ENCODE peak calls at places on chromosomes 6 and 20, in eight cellular contexts. K is endothelial cell of umbilical vein, L is endodermal cell, S is ovary, J is prostate gland, O is left ventricle myocardium inferior, H is iPS DF 6.9, U is IMR-90. M is an unnamed sample.
A peak's percentile ranks its signal among the peaks of the same experiment; 100 is the strongest.

GRCh38 chr6:15089569-15090144 is 156.2 kb upstream of the JARID2 start:
- DNase-seq in S (no peak), J (peak; percentile 80), U (no peak), H (no peak), O (no peak), L (no peak), K (no peak), M (no peak)

GRCh38 chr20:58023781-58024180 is 204.7 kb downstream of the ANKRD60 start:
- DNase-seq in J (no peak), K (no peak), U (no peak), S (no peak), O (no peak), H (no peak), L (no peak), M (no peak)

GRCh38 chr6:75409286-75409685 is 84.3 kb downstream of the FILIP1 start:
- DNase-seq in L (no peak), H (no peak), K (no peak), U (peak; percentile 80), S (no peak), J (no peak), O (no peak), M (no peak)

GRCh38 chr6:25219581-25220249 is 59.5 kb upstream of the CARMIL1 start:
- DNase-seq in H (no peak), S (no peak), U (no peak), O (no peak), J (no peak), K (no peak), L (no peak), M (no peak)

GRCh38 chr6:133410628-133411027 is 169.5 kb downstream of the EYA4 start:
- DNase-seq in J (no peak), S (no peak), H (no peak), U (no peak), K (no peak), L (peak; percentile 88), O (no peak), M (no peak)

GRCh38 chr20:51696304-51697118 is 71.7 kb downstream of the ATP9A start:
- DNase-seq in S (no peak), O (no peak), L (no peak), K (peak; percentile 65), U (no peak), H (no peak), J (no peak), M (no peak)

GRCh38 chr6:156427345-156427744 is 349.8 kb upstream of the ARID1B start:
- DNase-seq in J (no peak), L (no peak), O (peak; percentile 43), S (no peak), U (peak; percentile 91), H (no peak), K (peak; percentile 80), M (peak; percentile 38)

GRCh38 chr20:37721751-37722150 is 27.9 kb downstream of the CTNNBL1 start:
- DNase-seq in S (no peak), J (no peak), L (no peak), U (no peak), K (no peak), H (no peak), O (no peak), M (no peak)

GRCh38 chr6:26329763-26330511 is 35.1 kb upstream of the BTN3A2 start:
- DNase-seq in L (peak; percentile 89), J (no peak), H (no peak), S (no peak), K (peak; percentile 52), O (no peak), U (peak; percentile 68), M (no peak)

GRCh38 chr6:37699138-37699766 is 1.6 kb upstream of the MDGA1 start:
- DNase-seq in U (no peak), K (no peak), O (no peak), L (no peak), J (peak; percentile 36), H (no peak), S (no peak), M (no peak)

GRCh38 chr6:42140051-42140450 is 2.4 kb downstream of the C6orf132 start:
- DNase-seq in L (no peak), J (no peak), H (no peak), K (no peak), O (no peak), S (no peak), U (no peak), M (no peak)

GRCh38 chr6:166939276-166939816 is 17.0 kb downstream of the RNASET2 start:
- DNase-seq in H (no peak), O (no peak), L (no peak), U (no peak), K (no peak), S (no peak), J (no peak), M (no peak)

GRCh38 chr6:108068618-108069017 is 5.9 kb downstream of the OSTM1 start:
- DNase-seq in K (no peak), U (no peak), O (no peak), J (no peak), L (no peak), H (no peak), S (no peak), M (no peak)

GRCh38 chr20:4470375-4470774 is 251.3 kb upstream of the PRND start:
- DNase-seq in S (no peak), H (no peak), J (no peak), O (no peak), U (peak; percentile 87), K (no peak), L (no peak), M (no peak)

GRCh38 chr6:122838060-122838780 is 49.2 kb downstream of the SMPDL3A start:
- DNase-seq in O (no peak), K (peak; percentile 17), L (no peak), H (no peak), S (no peak), U (peak; percentile 33), J (no peak), M (no peak)

GRCh38 chr6:38179300-38179699 is 359.8 kb downstream of the ZFAND3 start:
- DNase-seq in H (no peak), L (peak; percentile 59), S (peak; percentile 7), O (no peak), J (no peak), K (no peak), U (no peak), M (no peak)

GRCh38 chr20:24102749-24103148 is 114.2 kb upstream of the GGTLC1 start:
- DNase-seq in U (no peak), K (peak; percentile 79), S (no peak), H (no peak), J (no peak), O (no peak), L (no peak), M (no peak)

GRCh38 chr6:109660526-109660925 is 30.5 kb downstream of the AK9 start:
- DNase-seq in K (no peak), L (no peak), U (no peak), J (no peak), O (no peak), H (no peak), S (no peak), M (no peak)

GRCh38 chr6:49464691-49465090 is 1.5 kb downstream of the CENPQ start:
- DNase-seq in O (no peak), U (no peak), H (no peak), S (no peak), L (no peak), K (no peak), J (no peak), M (no peak)

GRCh38 chr6:131116755-131117360 is 18.4 kb upstream of the AKAP7 start:
- DNase-seq in O (no peak), K (peak; percentile 69), J (no peak), H (peak; percentile 29), U (peak; percentile 64), S (no peak), L (no peak), M (no peak)

GRCh38 chr6:3208096-3208774 is 19.2 kb downstream of the TUBB2B start:
- DNase-seq in K (no peak), L (peak; percentile 67), S (no peak), O (no peak), J (no peak), H (no peak), U (peak; percentile 95), M (peak; percentile 80)

GRCh38 chr6:22959571-22959970 is 390.2 kb downstream of the HDGFL1 start:
- DNase-seq in K (no peak), L (no peak), U (no peak), H (no peak), O (no peak), S (no peak), J (no peak), M (no peak)

GRCh38 chr20:58075565-58075964 is 152.9 kb downstream of the ANKRD60 start:
- DNase-seq in O (no peak), K (no peak), L (peak; percentile 24), U (no peak), S (no peak), J (no peak), H (no peak), M (no peak)

GRCh38 chr6:33430334-33430733 is 10.5 kb downstream of the SYNGAP1 start:
- DNase-seq in H (no peak), K (no peak), S (no peak), O (no peak), U (no peak), J (no peak), L (no peak), M (no peak)
- H3K27ac ChIP-seq in H (peak overlapping the region; percentile 46), K (no peak overlapping the region), S (no peak overlapping the region), O (no peak overlapping the region), U (no peak overlapping the region), J (no peak overlapping the region), L (no peak overlapping the region), M (no peak overlapping the region)

GRCh38 chr20:32507998-32508774 is 76.9 kb downstream of the NOL4L start:
- DNase-seq in O (no peak), U (no peak), H (no peak), S (no peak), L (peak; percentile 41), J (no peak), K (no peak), M (no peak)
- H3K4me1 ChIP-seq in O (no peaks in the 10 kb centered on the region), U (peaks cover 4% of the 10 kb centered on the region), H (peaks cover 3% of the 10 kb centered on the region), S (no peaks in the 10 kb centered on the region), L (peaks cover 6% of the 10 kb centered on the region), J (no peaks in the 10 kb centered on the region), K (peaks cover 24% of the 10 kb centered on the region), M (no peaks in the 10 kb centered on the region)

GRCh38 chr6:132289761-132290160 is 111.5 kb downstream of the MOXD1 start:
- DNase-seq in U (no peak), K (no peak), J (no peak), O (no peak), H (no peak), L (no peak), S (no peak), M (no peak)

GRCh38 chr6:132286298-132287019 is 114.8 kb downstream of the MOXD1 start:
- DNase-seq in U (no peak), J (no peak), H (no peak), O (no peak), L (no peak), K (no peak), S (no peak), M (no peak)

GRCh38 chr6:132282696-132283095 is 118.6 kb downstream of the MOXD1 start:
- DNase-seq in K (no peak), O (no peak), J (no peak), S (no peak), L (no peak), H (no peak), U (no peak), M (no peak)

GRCh38 chr6:132285004-132285780 is 116.1 kb downstream of the MOXD1 start:
- DNase-seq in H (no peak), J (no peak), K (no peak), S (no peak), L (no peak), O (no peak), U (no peak), M (no peak)

GRCh38 chr6:132287101-132287500 is 114.2 kb downstream of the MOXD1 start:
- DNase-seq in K (no peak), S (no peak), H (no peak), U (no peak), O (no peak), L (no peak), J (no peak), M (no peak)
- H3K27ac ChIP-seq in K (no peak overlapping the region), S (no peak overlapping the region), H (no peak overlapping the region), U (no peak overlapping the region), O (no peak overlapping the region), L (no peak overlapping the region), J (no peak overlapping the region), M (no peak overlapping the region)

GRCh38 chr6:160258346-160259142 is at the start of gene SLC22A2:
- DNase-seq in H (no peak), L (no peak), K (no peak), J (no peak), S (no peak), U (no peak), O (no peak), M (no peak)
- H3K4me1 ChIP-seq in H (peaks cover 4% of the 10 kb centered on the region), L (peaks cover 14% of the 10 kb centered on the region), K (no peaks in the 10 kb centered on the region), J (no peaks in the 10 kb centered on the region), S (no peaks in the 10 kb centered on the region), U (no peaks in the 10 kb centered on the region), O (no peaks in the 10 kb centered on the region), M (no peaks in the 10 kb centered on the region)

M was measured in thoracic aorta.